ENCODE peak calls at places on chromosomes 11 and 22, in four cellular contexts. One of them, this sample, is unnamed.

GRCh38 chr22:44572414-44573207 is 74.6 kb upstream of the RTL6 start:
- DNase-seq in uterus: no peak
- DNase-seq in GM23248: peak
- DNase-seq in aorta: no peak
- DNase-seq in this sample: no peak

GRCh38 chr22:33986167-33986771 is 66.0 kb upstream of the LARGE1 start:
- DNase-seq in uterus: no peak
- DNase-seq in GM23248: no peak
- DNase-seq in aorta: no peak
- DNase-seq in this sample: no peak

GRCh38 chr22:37870273-37870672 is 21.1 kb downstream of the EIF3L start:
- DNase-seq in uterus: no peak
- DNase-seq in GM23248: no peak
- DNase-seq in aorta: no peak
- DNase-seq in this sample: no peak

GRCh38 chr11:133843454-133843987 is 1.8 kb downstream of the SPATA19 start:
- DNase-seq in uterus: no peak
- DNase-seq in GM23248: no peak
- DNase-seq in aorta: no peak
- DNase-seq in this sample: no peak

GRCh38 chr22:38403806-38404205 is 51.2 kb downstream of the KCNJ4 start:
- DNase-seq in uterus: no peak
- DNase-seq in GM23248: no peak
- DNase-seq in aorta: no peak
- DNase-seq in this sample: no peak

GRCh38 chr22:30087611-30088010 is 7.3 kb downstream of the HORMAD2 start:
- DNase-seq in uterus: no peak
- DNase-seq in GM23248: no peak
- DNase-seq in aorta: no peak
- DNase-seq in this sample: no peak

GRCh38 chr11:20010106-20010860 is 150.0 kb downstream of the DBX1 start:
- DNase-seq in uterus: no peak
- DNase-seq in GM23248: no peak
- DNase-seq in aorta: no peak
- DNase-seq in this sample: no peak

GRCh38 chr22:21032037-21032842 is at the start of gene SLC7A4:
- DNase-seq in uterus: no peak
- DNase-seq in GM23248: no peak
- DNase-seq in aorta: no peak
- DNase-seq in this sample: no peak

GRCh38 chr11:77131560-77131959 is 3.5 kb downstream of the MYO7A start:
- DNase-seq in uterus: no peak
- DNase-seq in GM23248: no peak
- DNase-seq in aorta: no peak
- DNase-seq in this sample: no peak

GRCh38 chr11:608751-609354 is 6.9 kb downstream of the IRF7 start:
- DNase-seq in uterus: no peak
- DNase-seq in GM23248: no peak
- DNase-seq in aorta: no peak
- DNase-seq in this sample: no peak

GRCh38 chr11:1531418-1531817 is 40.7 kb downstream of the DUSP8 start:
- DNase-seq in uterus: no peak
- DNase-seq in GM23248: peak
- DNase-seq in aorta: no peak
- DNase-seq in this sample: no peak

GRCh38 chr11:46564459-46564858 is 29.4 kb downstream of the AMBRA1 start:
- DNase-seq in uterus: no peak
- DNase-seq in GM23248: peak
- DNase-seq in aorta: no peak
- DNase-seq in this sample: no peak

GRCh38 chr11:8098879-8099278 is 17.9 kb downstream of the TUB start:
- DNase-seq in uterus: no peak
- DNase-seq in GM23248: peak
- DNase-seq in aorta: no peak
- DNase-seq in this sample: peak

GRCh38 chr11:104873252-104873651 is 25.0 kb downstream of the CASP12 start:
- DNase-seq in uterus: no peak
- DNase-seq in GM23248: no peak
- DNase-seq in aorta: no peak
- DNase-seq in this sample: no peak

GRCh38 chr22:44968736-44969135 is 41.1 kb downstream of the PHF21B start:
- DNase-seq in uterus: no peak
- DNase-seq in GM23248: peak
- DNase-seq in aorta: no peak
- DNase-seq in this sample: no peak

GRCh38 chr11:33257897-33258630 is 883 bp downstream of the HIPK3 start:
- DNase-seq in uterus: peak
- DNase-seq in GM23248: peak
- DNase-seq in aorta: peak
- DNase-seq in this sample: peak

GRCh38 chr11:131734871-131735270 is 364.5 kb downstream of the NTM start:
- DNase-seq in uterus: no peak
- DNase-seq in GM23248: no peak
- DNase-seq in aorta: no peak
- DNase-seq in this sample: no peak

GRCh38 chr22:30865656-30866055 is 102.9 kb downstream of the MORC2 start:
- DNase-seq in uterus: no peak
- DNase-seq in GM23248: no peak
- DNase-seq in aorta: peak
- DNase-seq in this sample: no peak

GRCh38 chr22:27990879-27991278 is 71.8 kb upstream of the PITPNB start:
- DNase-seq in uterus: peak
- DNase-seq in GM23248: peak
- DNase-seq in aorta: peak
- DNase-seq in this sample: no peak

GRCh38 chr11:134098566-134099184 is 29.8 kb downstream of the JAM3 start:
- DNase-seq in uterus: no peak
- DNase-seq in GM23248: no peak
- DNase-seq in aorta: no peak
- DNase-seq in this sample: no peak

GRCh38 chr22:36282078-36282831 is 29.3 kb downstream of the APOL1 start:
- DNase-seq in uterus: no peak
- DNase-seq in GM23248: no peak
- DNase-seq in aorta: no peak
- DNase-seq in this sample: no peak

GRCh38 chr11:109026891-109027489 is 362.1 kb downstream of the DDX10 start:
- DNase-seq in uterus: no peak
- DNase-seq in GM23248: peak
- DNase-seq in aorta: no peak
- DNase-seq in this sample: no peak

GRCh38 chr11:126716456-126717083 is 284.0 kb downstream of the KIRREL3 start:
- DNase-seq in uterus: no peak
- DNase-seq in GM23248: peak
- DNase-seq in aorta: no peak
- DNase-seq in this sample: peak

GRCh38 chr22:38842512-38843200 is 1.2 kb downstream of the NPTXR start:
- DNase-seq in uterus: no peak
- DNase-seq in GM23248: no peak
- DNase-seq in aorta: no peak
- DNase-seq in this sample: no peak

GRCh38 chr11:130897262-130898182 is 18.8 kb downstream of the SNX19 start:
- DNase-seq in uterus: peak
- DNase-seq in GM23248: peak
- DNase-seq in aorta: peak
- DNase-seq in this sample: peak

GRCh38 chr11:35464308-35464707 is 45.0 kb upstream of the SLC1A2 start:
- DNase-seq in uterus: no peak
- DNase-seq in GM23248: peak
- DNase-seq in aorta: no peak
- DNase-seq in this sample: no peak

GRCh38 chr11:66616379-66617147 is at the start of gene RBM14:
- DNase-seq in uterus: peak
- DNase-seq in GM23248: peak
- DNase-seq in aorta: peak
- DNase-seq in this sample: peak

GRCh38 chr11:14542384-14542783 is 22.2 kb upstream of the PSMA1 start:
- DNase-seq in uterus: no peak
- DNase-seq in GM23248: no peak
- DNase-seq in aorta: no peak
- DNase-seq in this sample: no peak

GRCh38 chr22:39101226-39101625 is 4.2 kb downstream of the APOBEC3H start:
- DNase-seq in uterus: no peak
- DNase-seq in GM23248: no peak
- DNase-seq in aorta: peak
- DNase-seq in this sample: no peak

GRCh38 chr11:99069831-99070444 is 49.2 kb downstream of the CNTN5 start:
- DNase-seq in uterus: no peak
- DNase-seq in GM23248: no peak
- DNase-seq in aorta: peak
- DNase-seq in this sample: peak

GRCh38 chr11:30617762-30618161 is 31.6 kb upstream of the MPPED2 start:
- DNase-seq in uterus: no peak
- DNase-seq in GM23248: no peak
- DNase-seq in aorta: no peak
- DNase-seq in this sample: no peak

GRCh38 chr22:46748948-46749681 is 11.1 kb upstream of the CERK start:
- DNase-seq in uterus: no peak
- DNase-seq in GM23248: peak
- DNase-seq in aorta: no peak
- DNase-seq in this sample: no peak

GRCh38 chr11:113862430-113862829 is 12.9 kb downstream of the USP28 start:
- DNase-seq in uterus: no peak
- DNase-seq in GM23248: no peak
- DNase-seq in aorta: no peak
- DNase-seq in this sample: peak

GRCh38 chr22:19942071-19942885 is 660 bp upstream of the TXNRD2 start:
- DNase-seq in uterus: no peak
- DNase-seq in GM23248: peak
- DNase-seq in aorta: no peak
- DNase-seq in this sample: peak

GRCh38 chr22:20970939-20971657 is 4.0 kb downstream of the AIFM3 start:
- DNase-seq in uterus: no peak
- DNase-seq in GM23248: no peak
- DNase-seq in aorta: no peak
- DNase-seq in this sample: no peak

GRCh38 chr11:65432133-65432650 is 9.6 kb downstream of the NEAT1 start:
- DNase-seq in uterus: no peak
- DNase-seq in GM23248: peak
- DNase-seq in aorta: no peak
- DNase-seq in this sample: no peak

GRCh38 chr11:13972033-13972910 is 9.7 kb downstream of the SPON1 start:
- DNase-seq in uterus: no peak
- DNase-seq in GM23248: peak
- DNase-seq in aorta: no peak
- DNase-seq in this sample: no peak

DNA sequence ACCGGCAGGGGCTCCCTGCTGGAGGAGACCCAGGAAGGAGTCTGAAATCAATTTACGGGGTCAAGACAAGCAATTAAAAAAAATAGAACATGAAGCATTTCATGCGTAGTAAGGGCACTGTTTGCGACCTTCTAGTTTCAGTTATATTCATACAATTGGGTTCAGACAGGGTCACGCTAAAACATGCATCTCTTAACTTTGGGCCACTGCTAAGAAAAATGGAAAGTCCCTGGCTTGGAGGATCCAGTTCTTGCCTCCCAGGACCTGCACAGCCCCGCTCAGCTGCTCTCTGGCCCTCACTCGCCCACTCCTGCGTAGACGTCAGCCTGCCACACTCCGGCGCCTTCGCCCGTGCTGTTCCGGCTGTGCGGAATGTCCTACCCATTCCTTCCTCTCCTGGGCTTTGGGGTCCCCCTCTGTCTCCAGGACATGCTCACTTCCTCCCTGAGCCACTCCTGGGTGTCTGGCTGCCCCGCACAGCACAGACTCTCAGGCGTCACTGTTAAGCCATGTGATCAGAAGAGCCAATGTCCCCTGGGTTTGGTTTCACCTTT is 12.8 kb downstream of the NFAM1 start:
- DNase-seq in uterus: no peak
- DNase-seq in GM23248: no peak
- DNase-seq in aorta: no peak
- DNase-seq in this sample: no peak
- H3K27ac ChIP-seq in uterus: no peak
- H3K27ac ChIP-seq in GM23248: no peak
- H3K27ac ChIP-seq in aorta: no peak
- H3K27ac ChIP-seq in this sample: no peak

DNA sequence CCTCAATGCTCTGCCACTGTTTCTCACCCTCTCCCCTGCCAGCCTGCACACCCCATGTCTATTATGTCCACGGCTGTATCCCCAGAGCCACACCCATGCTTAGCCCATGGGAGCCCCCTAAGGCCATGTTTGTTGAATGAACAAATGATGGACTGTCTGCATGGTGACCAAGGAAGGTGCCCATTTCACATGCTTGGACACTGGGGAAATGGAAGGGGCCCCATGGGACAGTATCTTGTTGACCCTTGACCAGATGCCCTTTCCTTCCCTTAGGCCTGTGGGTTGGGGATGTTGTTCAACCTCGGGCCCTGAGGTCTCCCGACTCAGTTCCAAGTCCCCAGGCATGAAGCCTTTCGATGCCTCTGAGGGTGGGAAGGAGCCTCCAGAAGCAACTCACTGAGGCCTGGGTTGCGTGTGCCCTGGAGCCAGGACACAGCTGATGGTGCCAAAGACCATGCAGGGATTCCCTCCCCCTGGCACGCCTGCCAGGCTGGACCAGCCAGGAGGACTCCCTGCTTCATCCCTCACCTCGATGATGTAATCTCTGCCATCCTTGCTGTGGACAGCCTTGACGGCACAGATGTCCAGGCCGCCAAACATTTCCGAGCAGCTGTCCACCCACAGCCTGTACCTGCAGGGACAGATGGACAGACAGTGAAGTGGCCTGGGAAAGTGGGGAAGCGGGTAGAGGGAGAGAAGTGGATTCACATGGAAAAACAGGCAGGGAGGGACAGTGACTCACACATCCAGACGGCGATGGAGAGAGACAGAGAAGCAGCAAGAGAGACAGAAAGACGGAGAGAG is 58.9 kb downstream of the FBXO7 start:
- DNase-seq in uterus: peak
- DNase-seq in GM23248: peak
- DNase-seq in aorta: no peak
- DNase-seq in this sample: peak
- H3K27ac ChIP-seq in uterus: peak
- H3K27ac ChIP-seq in GM23248: peak
- H3K27ac ChIP-seq in aorta: no peak
- H3K27ac ChIP-seq in this sample: no peak

GRCh38 chr11:69443968-69444364 is 37.5 kb upstream of the LINC01488 start:
- DNase-seq in uterus: no peak
- DNase-seq in GM23248: peak
- DNase-seq in aorta: peak
- DNase-seq in this sample: peak

GRCh38 chr11:69443138-69443967 is 38.1 kb upstream of the LINC01488 start:
- DNase-seq in uterus: peak
- DNase-seq in GM23248: peak
- DNase-seq in aorta: peak
- DNase-seq in this sample: peak

GRCh38 chr11:69442012-69442806 is 39.3 kb upstream of the LINC01488 start:
- DNase-seq in uterus: no peak
- DNase-seq in GM23248: peak
- DNase-seq in aorta: peak
- DNase-seq in this sample: no peak

GRCh38 chr11:69444381-69445130 is 36.9 kb upstream of the LINC01488 start:
- DNase-seq in uterus: peak
- DNase-seq in GM23248: peak
- DNase-seq in aorta: peak
- DNase-seq in this sample: peak

GRCh38 chr11:69442807-69443137 is 38.7 kb upstream of the LINC01488 start:
- DNase-seq in uterus: no peak
- DNase-seq in GM23248: peak
- DNase-seq in aorta: peak
- DNase-seq in this sample: no peak
- H3K27ac ChIP-seq in uterus: peak
- H3K27ac ChIP-seq in GM23248: peak
- H3K27ac ChIP-seq in aorta: no peak
- H3K27ac ChIP-seq in this sample: peak

GRCh38 chr22:32826537-32826936 is 25.0 kb downstream of the TIMP3 start:
- DNase-seq in uterus: no peak
- DNase-seq in GM23248: peak
- DNase-seq in aorta: no peak
- DNase-seq in this sample: no peak
- H3K27ac ChIP-seq in uterus: peak
- H3K27ac ChIP-seq in GM23248: peak
- H3K27ac ChIP-seq in aorta: no peak
- H3K27ac ChIP-seq in this sample: no peak

This sample was measured in brain microvascular endothelial cell.